ENCODE peak calls at places on chromosomes 6 and 20, in eight cellular contexts. Y is CD8-positive, alpha-beta T cell; I is HFF-Myc; P is GM18507; H is left lung; L is M059J; T is psoas muscle; E is H54. S is an unnamed sample.

GRCh38 chr6:18425218-18425617 is 38.1 kb downstream of the RNF144B start:
- DNase-seq in Y (no peak), I (no peak), P (no peak), H (no peak), L (no peak), T (no peak), E (no peak), S (no peak)

GRCh38 chr20:11178946-11179654 is 505.3 kb upstream of the JAG1 start:
- DNase-seq in Y (no peak), I (peak), P (no peak), H (no peak), L (peak), T (no peak), E (peak), S (peak)

GRCh38 chr20:62366370-62367135 is 559 bp downstream of the LAMA5 start:
- DNase-seq in Y (no peak), I (no peak), P (no peak), H (peak), L (no peak), T (peak), E (no peak), S (no peak)

GRCh38 chr6:169857343-169858292 is 106.2 kb downstream of the ERMARD start:
- DNase-seq in Y (no peak), I (no peak), P (no peak), H (peak), L (no peak), T (no peak), E (no peak), S (no peak)

GRCh38 chr6:169776379-169776778 is 25.0 kb downstream of the ERMARD start:
- DNase-seq in Y (no peak), I (no peak), P (no peak), H (no peak), L (no peak), T (no peak), E (no peak), S (no peak)

GRCh38 chr6:159169557-159170332 is 545 bp downstream of the FNDC1 start:
- DNase-seq in Y (no peak), I (no peak), P (no peak), H (peak), L (peak), T (peak), E (no peak), S (peak)

GRCh38 chr6:82588020-82588419 is 224.4 kb downstream of the TPBG start:
- DNase-seq in Y (no peak), I (no peak), P (no peak), H (no peak), L (peak), T (no peak), E (no peak), S (no peak)

GRCh38 chr6:134741193-134741521 is 208.7 kb downstream of the ALDH8A1 start:
- DNase-seq in Y (no peak), I (no peak), P (no peak), H (no peak), L (no peak), T (no peak), E (no peak), S (no peak)

GRCh38 chr20:50312682-50313187 is 122.1 kb downstream of the CEBPB start:
- DNase-seq in Y (no peak), I (no peak), P (no peak), H (peak), L (peak), T (peak), E (peak), S (peak)

GRCh38 chr20:57857969-57858368 is 148.2 kb upstream of the PMEPA1 start:
- DNase-seq in Y (no peak), I (no peak), P (no peak), H (no peak), L (no peak), T (no peak), E (no peak), S (no peak)

GRCh38 chr6:30759575-30760239 is 15.4 kb upstream of the IER3 start:
- DNase-seq in Y (no peak), I (no peak), P (no peak), H (no peak), L (peak), T (no peak), E (no peak), S (peak)

GRCh38 chr6:108560463-108561308 is at the start of gene FOXO3:
- DNase-seq in Y (peak), I (no peak), P (no peak), H (peak), L (peak), T (peak), E (peak), S (peak)

GRCh38 chr6:27096834-27097511 is 150.5 kb upstream of the PRSS16 start:
- DNase-seq in Y (peak), I (peak), P (no peak), H (peak), L (no peak), T (peak), E (no peak), S (peak)

GRCh38 chr6:62285612-62286469 is at the start of gene KHDRBS2:
- DNase-seq in Y (peak), I (no peak), P (peak), H (peak), L (no peak), T (peak), E (no peak), S (peak)

S was measured in renal cortical epithelial cell.